ENCODE peak calls at places on chromosome 4, in eight cellular contexts. J, K, Z, I, V, S, Q and F are unnamed samples.

GRCh38 chr4:156568479-156568878 is 403.1 kb downstream of the PDGFC start:
- DNase-seq in J (no peak), K (no peak), Z (no peak), I (no peak), V (no peak), S (no peak), Q (no peak), F (no peak)

GRCh38 chr4:6355052-6355451 is 85.4 kb downstream of the WFS1 start:
- DNase-seq in J (no peak), K (no peak), Z (no peak), I (no peak), V (no peak), S (no peak), Q (no peak), F (no peak)

GRCh38 chr4:91064157-91064853 is 937.1 kb downstream of the CCSER1 start:
- DNase-seq in J (no peak), K (no peak), Z (peak; percentile 80), I (no peak), V (no peak), S (no peak), Q (no peak), F (no peak)

GRCh38 chr4:14865804-14866203 is 136.5 kb upstream of the CPEB2 start:
- DNase-seq in J (no peak), K (no peak), Z (no peak), I (no peak), V (no peak), S (no peak), Q (no peak), F (no peak)

GRCh38 chr4:189792819-189793618 is 147.7 kb upstream of the FRG1 start:
- DNase-seq in J (peak; percentile 64), K (no peak), Z (peak; percentile 77), I (no peak), V (no peak), S (peak; percentile 65), Q (peak; percentile 20), F (peak; percentile 20)

GRCh38 chr4:98467627-98468072 is 190.8 kb downstream of the TSPAN5 start:
- DNase-seq in J (peak; percentile 40), K (peak; percentile 77), Z (peak; percentile 90), I (peak; percentile 80), V (peak; percentile 40), S (peak; percentile 95), Q (peak; percentile 59), F (peak; percentile 75)

GRCh38 chr4:93908778-93909177 is 80.2 kb downstream of the ATOH1 start:
- DNase-seq in J (no peak), K (no peak), Z (no peak), I (no peak), V (no peak), S (no peak), Q (no peak), F (no peak)

GRCh38 chr4:125096662-125097061 is 218.1 kb upstream of the FAT4 start:
- DNase-seq in J (no peak), K (no peak), Z (no peak), I (no peak), V (no peak), S (no peak), Q (no peak), F (no peak)

GRCh38 chr4:89757154-89757723 is 79.7 kb downstream of the SNCA start:
- DNase-seq in J (no peak), K (no peak), Z (no peak), I (no peak), V (no peak), S (no peak), Q (no peak), F (no peak)

GRCh38 chr4:8290701-8290970 is 21.1 kb downstream of the HTRA3 start:
- DNase-seq in J (peak; percentile 8), K (no peak), Z (no peak), I (peak; percentile 53), V (no peak), S (no peak), Q (no peak), F (no peak)

GRCh38 chr4:146643812-146644401 is 5.2 kb downstream of the POU4F2 start:
- DNase-seq in J (no peak), K (no peak), Z (peak; percentile 18), I (no peak), V (no peak), S (peak; percentile 23), Q (no peak), F (no peak)

GRCh38 chr4:1045193-1045594 is 33.8 kb downstream of the FGFRL1 start:
- DNase-seq in J (no peak), K (peak; percentile 24), Z (no peak), I (peak; percentile 64), V (no peak), S (no peak), Q (no peak), F (no peak)

GRCh38 chr4:1043162-1043561 is 31.7 kb downstream of the FGFRL1 start:
- DNase-seq in J (no peak), K (no peak), Z (no peak), I (no peak), V (no peak), S (no peak), Q (no peak), F (no peak)

GRCh38 chr4:1044469-1045192 is 33.2 kb downstream of the FGFRL1 start:
- DNase-seq in J (no peak), K (peak; percentile 32), Z (no peak), I (peak; percentile 65), V (no peak), S (no peak), Q (no peak), F (no peak)

GRCh38 chr4:1042352-1043025 is 31.1 kb downstream of the FGFRL1 start:
- DNase-seq in J (no peak), K (peak; percentile 31), Z (no peak), I (no peak), V (no peak), S (no peak), Q (no peak), F (no peak)

DNA sequence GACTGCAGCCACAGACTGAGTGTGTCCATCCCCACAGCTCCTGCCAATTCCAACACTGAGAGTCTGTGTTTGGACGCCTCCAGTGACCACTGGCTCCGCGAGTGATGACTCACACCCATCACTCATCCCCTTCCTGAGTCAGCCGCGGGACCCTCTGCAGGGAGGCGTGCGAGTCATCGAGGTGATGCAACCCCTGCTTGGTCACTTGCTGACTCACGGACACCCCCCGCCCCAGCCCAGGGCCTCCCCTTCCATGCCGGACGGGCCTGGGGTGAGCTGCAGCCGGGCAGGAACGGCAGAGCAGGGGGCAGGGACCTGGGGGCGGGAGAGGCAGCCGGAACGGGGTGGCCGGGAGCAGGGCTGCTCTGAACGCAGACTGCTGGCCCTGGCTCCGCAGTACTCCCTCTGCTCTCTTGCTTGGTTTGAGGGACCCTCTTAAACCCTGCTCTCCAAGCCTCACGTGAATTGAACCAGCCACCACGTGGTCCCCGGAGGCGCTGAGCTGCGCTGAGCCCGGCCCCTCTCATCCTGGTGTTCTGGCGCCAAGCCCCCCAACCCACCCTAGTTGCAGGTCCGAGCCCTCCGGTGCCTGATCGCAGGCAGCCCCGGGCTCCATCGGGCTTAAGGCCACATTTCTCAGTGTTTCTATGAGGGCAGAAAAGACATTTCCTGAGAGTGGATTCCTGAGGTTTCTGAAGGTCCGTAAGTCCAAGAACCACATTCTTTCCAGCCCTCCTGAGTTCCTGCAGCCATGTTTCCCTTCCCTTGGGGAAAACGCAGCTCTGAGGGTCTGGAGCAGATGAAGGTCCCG is 32.4 kb downstream of the FGFRL1 start:
- DNase-seq in J (peak; percentile 80), K (peak; percentile 45), Z (peak; percentile 99), I (peak; percentile 99), V (no peak), S (peak; percentile 99), Q (no peak), F (peak; percentile 90)
- H3K27me3 ChIP-seq in J (peaks cover 45% of the 10 kb centered on the region), K (peaks cover 9% of the 10 kb centered on the region), Z (no peaks in the 10 kb centered on the region), I (peaks cover 14% of the 10 kb centered on the region), V (peaks cover 13% of the 10 kb centered on the region), S (no peaks in the 10 kb centered on the region), Q (no peaks in the 10 kb centered on the region), F (no peaks in the 10 kb centered on the region)

DNA sequence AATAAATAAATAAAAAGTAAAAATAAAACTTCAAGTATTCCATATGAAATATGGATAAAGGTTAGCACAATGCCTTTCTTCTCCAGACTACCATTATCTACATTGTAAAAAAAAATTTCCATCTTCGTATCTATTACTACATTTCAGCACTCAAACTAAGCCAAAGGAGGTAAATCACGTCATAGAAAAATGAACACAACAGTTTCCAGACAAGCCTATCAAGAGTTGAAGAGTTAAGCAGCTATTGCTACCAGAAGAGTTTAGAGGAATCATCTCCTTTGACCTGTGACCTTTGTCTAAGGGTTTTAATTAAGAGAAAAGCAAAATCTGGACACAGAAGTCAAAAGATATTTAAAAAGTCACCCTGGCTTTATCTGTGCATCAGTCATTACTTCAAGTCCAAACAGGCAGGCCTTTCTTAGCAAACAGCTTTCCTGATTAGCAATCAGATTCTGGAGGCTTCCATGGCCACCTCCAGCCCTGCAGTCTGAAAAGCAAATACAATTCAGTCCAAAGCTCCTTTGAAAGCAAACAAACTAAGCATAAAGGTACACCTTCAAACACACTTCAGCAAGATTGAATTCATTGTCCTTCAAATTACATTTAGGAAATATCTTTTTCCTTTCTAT is 82.2 kb downstream of the APBB2 start:
- DNase-seq in J (no peak), K (no peak), Z (no peak), I (no peak), V (no peak), S (no peak), Q (no peak), F (no peak)
- H3K27ac ChIP-seq in J (no peak overlapping the region), K (no peak overlapping the region), Z (no peak overlapping the region), I (peak overlapping the region; percentile 14), V (no peak overlapping the region), S (no peak overlapping the region), Q (no peak overlapping the region), F (no peak overlapping the region)

DNA sequence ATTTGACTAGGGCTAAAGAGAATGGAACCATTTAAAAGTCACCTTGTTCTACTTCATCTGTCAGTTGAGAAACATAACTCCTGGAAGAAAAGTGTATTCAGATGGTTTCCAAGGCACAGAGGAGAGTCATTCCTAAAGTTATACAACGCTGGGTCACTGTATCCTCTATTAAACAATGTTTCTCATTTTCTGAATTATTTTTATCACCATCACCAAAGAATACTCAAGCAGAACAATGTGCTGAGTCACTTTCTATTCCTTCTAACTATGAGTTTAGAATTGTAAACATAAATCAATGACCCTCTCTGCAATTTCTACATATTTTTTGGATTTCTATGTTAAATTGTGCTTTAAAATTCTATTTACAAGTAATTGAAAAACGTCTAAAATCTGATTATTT is 7.3 kb downstream of the DTHD1 start:
- DNase-seq in J (no peak), K (no peak), Z (no peak), I (no peak), V (no peak), S (peak; percentile 3), Q (no peak), F (no peak)
- H3K27me3 ChIP-seq in J (no peaks in the 10 kb centered on the region), K (no peaks in the 10 kb centered on the region), Z (no peaks in the 10 kb centered on the region), I (no peaks in the 10 kb centered on the region), V (no peaks in the 10 kb centered on the region), S (no peaks in the 10 kb centered on the region), Q (no peaks in the 10 kb centered on the region), F (no peaks in the 10 kb centered on the region)

GRCh38 chr4:68907788-68908700 is 43.6 kb downstream of the UGT2A3 start:
- DNase-seq in J (no peak), K (no peak), Z (no peak), I (no peak), V (no peak), S (no peak), Q (no peak), F (no peak)

GRCh38 chr4:68904786-68905185 is 46.8 kb downstream of the UGT2A3 start:
- DNase-seq in J (no peak), K (no peak), Z (no peak), I (no peak), V (no peak), S (no peak), Q (no peak), F (no peak)

GRCh38 chr4:68906238-68907137 is 45.1 kb downstream of the UGT2A3 start:
- DNase-seq in J (no peak), K (no peak), Z (no peak), I (no peak), V (no peak), S (no peak), Q (no peak), F (no peak)

GRCh38 chr4:68907230-68907629 is 44.4 kb downstream of the UGT2A3 start:
- DNase-seq in J (no peak), K (no peak), Z (no peak), I (no peak), V (no peak), S (no peak), Q (no peak), F (no peak)

GRCh38 chr4:68905598-68906237 is 45.9 kb downstream of the UGT2A3 start:
- DNase-seq in J (no peak), K (no peak), Z (no peak), I (no peak), V (no peak), S (no peak), Q (no peak), F (no peak)
- H3K27ac ChIP-seq in J (no peak overlapping the region), K (no peak overlapping the region), Z (no peak overlapping the region), I (no peak overlapping the region), V (no peak overlapping the region), S (no peak overlapping the region), Q (no peak overlapping the region), F (no peak overlapping the region)